ENCODE peak calls at places on chromosomes 5 and 9, in seven cellular contexts. G is sigmoid colon, P is stomach, J is ovary, Q is H1, X is tibial nerve, A is HepG2. B is an unnamed sample.

GRCh38 chr5:112554089-112554977 is 135.3 kb upstream of the EPB41L4A start:
- DNase-seq in G (no peak), P (no peak), J (no peak), Q (no peak), X (no peak), A (no peak), B (peak; percentile 6)

GRCh38 chr9:117707561-117707960 is 3.4 kb downstream of the TLR4 start:
- DNase-seq in G (no peak), P (no peak), J (no peak), Q (no peak), X (no peak), A (no peak), B (no peak)

GRCh38 chr9:14485366-14485765 is 171.4 kb upstream of the NFIB start:
- DNase-seq in G (no peak), P (no peak), J (no peak), Q (no peak), X (no peak), A (no peak), B (no peak)

GRCh38 chr5:170623576-170624181 is 119.9 kb downstream of the KCNIP1 start:
- DNase-seq in G (peak; percentile 70), P (peak; percentile 35), J (no peak), Q (peak; percentile 79), X (no peak), A (peak; percentile 20), B (no peak)

GRCh38 chr5:100731768-100732167 is 171.3 kb downstream of the ST8SIA4 start:
- DNase-seq in G (no peak), P (no peak), J (no peak), Q (no peak), X (no peak), A (no peak), B (no peak)

GRCh38 chr9:133677126-133678010 is 41.2 kb downstream of the DBH start:
- DNase-seq in G (no peak), P (no peak), J (no peak), Q (no peak), X (no peak), A (no peak), B (no peak)

GRCh38 chr9:116152390-116152789 is 1.2 kb upstream of the PAPPA start:
- DNase-seq in G (no peak), P (no peak), J (no peak), Q (no peak), X (no peak), A (peak; percentile 16), B (no peak)

GRCh38 chr5:158929579-158930233 is 170.0 kb downstream of the EBF1 start:
- DNase-seq in G (no peak), P (no peak), J (no peak), Q (no peak), X (no peak), A (no peak), B (no peak)

GRCh38 chr5:71836547-71837112 is 117.6 kb downstream of the CARTPT start:
- DNase-seq in G (no peak), P (no peak), J (no peak), Q (no peak), X (no peak), A (no peak), B (no peak)

GRCh38 chr9:82354260-82354659 is 365.7 kb downstream of the SPATA31D1 start:
- DNase-seq in G (no peak), P (no peak), J (no peak), Q (no peak), X (no peak), A (no peak), B (no peak)

GRCh38 chr9:114757984-114758383 is 47.9 kb downstream of the TNFSF15 start:
- DNase-seq in G (no peak), P (no peak), J (no peak), Q (no peak), X (no peak), A (no peak), B (no peak)

GRCh38 chr5:56328753-56329560 is 95.8 kb upstream of the ANKRD55 start:
- DNase-seq in G (no peak), P (no peak), J (no peak), Q (no peak), X (no peak), A (peak; percentile 83), B (no peak)

GRCh38 chr5:107516452-107517184 is 154.1 kb downstream of the EFNA5 start:
- DNase-seq in G (no peak), P (no peak), J (no peak), Q (no peak), X (no peak), A (no peak), B (no peak)

GRCh38 chr5:78483809-78484521 is 123.5 kb downstream of the SCAMP1 start:
- DNase-seq in G (no peak), P (no peak), J (no peak), Q (no peak), X (no peak), A (no peak), B (peak; percentile 31)

GRCh38 chr9:127263664-127264063 is 910 bp upstream of the GARNL3 start:
- DNase-seq in G (no peak), P (no peak), J (no peak), Q (no peak), X (no peak), A (no peak), B (no peak)

GRCh38 chr5:14505310-14506140 is 76.1 kb upstream of the OTULINL start:
- DNase-seq in G (no peak), P (no peak), J (no peak), Q (no peak), X (no peak), A (no peak), B (no peak)

GRCh38 chr9:95935861-95936578 is 60.5 kb downstream of the ERCC6L2 start:
- DNase-seq in G (no peak), P (no peak), J (no peak), Q (no peak), X (no peak), A (no peak), B (no peak)

GRCh38 chr5:168356592-168356991 is 65.1 kb downstream of the WWC1 start:
- DNase-seq in G (peak; percentile 14), P (peak; percentile 5), J (no peak), Q (no peak), X (no peak), A (no peak), B (no peak)

GRCh38 chr9:101673642-101674041 is 64.8 kb downstream of the GRIN3A start:
- DNase-seq in G (no peak), P (no peak), J (no peak), Q (no peak), X (no peak), A (no peak), B (no peak)

GRCh38 chr9:122095010-122095767 is 2.1 kb upstream of the TTLL11 start:
- DNase-seq in G (peak; percentile 21), P (peak; percentile 66), J (peak; percentile 41), Q (peak; percentile 74), X (no peak), A (peak; percentile 48), B (no peak)

GRCh38 chr9:79591463-79591862 is 19.7 kb downstream of the TLE4 start:
- DNase-seq in G (no peak), P (no peak), J (no peak), Q (no peak), X (no peak), A (no peak), B (no peak)

GRCh38 chr5:87541033-87541432 is 128.3 kb upstream of the CCNH start:
- DNase-seq in G (peak; percentile 90), P (no peak), J (peak; percentile 40), Q (no peak), X (peak; percentile 52), A (no peak), B (no peak)

GRCh38 chr9:108786322-108786721 is 69.5 kb downstream of the ACTL7B start:
- DNase-seq in G (no peak), P (no peak), J (no peak), Q (no peak), X (no peak), A (no peak), B (no peak)

GRCh38 chr5:126435714-126436113 is 12.5 kb downstream of the GRAMD2B start:
- DNase-seq in G (no peak), P (no peak), J (no peak), Q (no peak), X (no peak), A (no peak), B (no peak)

GRCh38 chr5:126437706-126438105 is 14.5 kb downstream of the GRAMD2B start:
- DNase-seq in G (no peak), P (no peak), J (no peak), Q (no peak), X (no peak), A (no peak), B (no peak)

GRCh38 chr5:126438871-126439270 is 15.7 kb downstream of the GRAMD2B start:
- DNase-seq in G (no peak), P (no peak), J (no peak), Q (no peak), X (no peak), A (no peak), B (no peak)

GRCh38 chr5:126435261-126435660 is 12.1 kb downstream of the GRAMD2B start:
- DNase-seq in G (no peak), P (no peak), J (no peak), Q (no peak), X (no peak), A (no peak), B (no peak)

GRCh38 chr5:126438267-126438666 is 15.1 kb downstream of the GRAMD2B start:
- DNase-seq in G (no peak), P (no peak), J (no peak), Q (no peak), X (no peak), A (no peak), B (no peak)
- TF ChIP-seq EP300 in G (no peak), P (no peak), J (no peak), Q (no peak), X (no peak), A (no peak), B (no peak)

DNA sequence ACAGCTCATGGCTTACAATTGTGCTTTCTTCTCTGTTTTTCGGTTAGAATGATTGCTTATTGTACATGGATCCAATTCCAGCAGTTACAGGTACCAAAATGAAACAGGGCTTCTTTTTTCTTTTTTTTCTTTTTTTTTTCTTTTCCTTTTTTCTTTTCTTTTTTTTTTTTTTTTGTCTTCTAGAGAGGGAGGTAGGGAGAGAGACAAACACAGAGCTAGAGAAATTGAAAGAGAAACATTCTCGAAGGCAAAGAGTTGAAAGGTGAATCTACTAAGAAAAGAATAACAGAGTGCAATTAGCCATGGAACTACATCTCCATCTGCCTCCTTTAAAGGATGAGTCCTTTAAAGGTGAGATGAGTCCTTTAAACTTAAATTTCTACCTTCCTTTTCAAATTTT is 1.0 kb upstream of the EDIL3 start:
- DNase-seq in G (no peak), P (no peak), J (no peak), Q (no peak), X (no peak), A (no peak), B (no peak)
- H3K4me3 ChIP-seq in G (peak overlapping the region; percentile 55), P (peak overlapping the region; percentile 55), J (peak overlapping the region; percentile 57), Q (peak overlapping the region; percentile 78), X (no peak overlapping the region), A (no peak overlapping the region), B (peak overlapping the region; percentile 76)

DNA sequence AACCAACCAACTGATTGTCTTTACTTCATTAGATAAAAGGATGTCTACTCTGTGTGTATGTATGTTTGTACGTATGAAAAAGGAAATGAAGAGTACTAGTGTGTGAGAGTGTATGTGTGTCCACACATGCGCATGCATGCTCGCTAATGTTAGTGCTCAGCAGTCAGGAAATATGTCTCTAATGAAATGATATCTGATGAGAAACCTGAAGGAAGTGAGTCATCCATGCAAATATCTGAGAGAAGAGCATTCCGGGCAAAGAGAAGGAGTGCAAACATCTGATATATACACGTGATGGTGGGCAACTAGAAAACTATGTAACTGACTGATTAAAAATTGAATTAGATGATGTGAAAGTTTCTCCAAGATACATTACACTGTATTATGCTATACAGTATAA is 29.6 kb upstream of the UGCG start:
- DNase-seq in G (no peak), P (no peak), J (no peak), Q (no peak), X (no peak), A (peak; percentile 6), B (no peak)
- TF ChIP-seq EP300 in G (no peak), P (no peak), J (no peak), Q (no peak), X (no peak), A (no peak), B (no peak)

GRCh38 chr5:95823241-95823737 is 763 bp upstream of the GLRX start:
- DNase-seq in G (no peak), P (no peak), J (no peak), Q (no peak), X (no peak), A (no peak), B (no peak)
- H3K4me3 ChIP-seq in G (peak overlapping the region; percentile 69), P (peak overlapping the region; percentile 87), J (peak overlapping the region; percentile 51), Q (no peak overlapping the region), X (peak overlapping the region; percentile 75), A (peak overlapping the region; percentile 86), B (peak overlapping the region; percentile 73)